ENCODE peak calls at places on chromosomes 12 and 14, in four cellular contexts. F, K, O and G are unnamed samples.

GRCh38 chr14:61280526-61281185 is 482 bp downstream of the TMEM30B start:
- DNase-seq in F (peak; percentile 56), K (peak; percentile 74), O (peak; percentile 48), G (no peak)

GRCh38 chr12:48954061-48954460 is 3.2 kb downstream of the ARF3 start:
- DNase-seq in F (no peak), K (no peak), O (no peak), G (no peak)

GRCh38 chr14:51394804-51395203 is 154.8 kb downstream of the TMX1 start:
- DNase-seq in F (no peak), K (no peak), O (no peak), G (no peak)

GRCh38 chr14:87581298-87581697 is 411.7 kb downstream of the GALC start:
- DNase-seq in F (no peak), K (no peak), O (no peak), G (no peak)

GRCh38 chr14:106010783-106011182 is 484.4 kb downstream of the TMEM121 start:
- DNase-seq in F (no peak), K (no peak), O (no peak), G (no peak)

GRCh38 chr12:5051913-5052312 is 8.2 kb downstream of the KCNA5 start:
- DNase-seq in F (no peak), K (no peak), O (no peak), G (no peak)

GRCh38 chr14:98906123-98906995 is 365.6 kb downstream of the BCL11B start:
- DNase-seq in F (no peak), K (no peak), O (no peak), G (no peak)

GRCh38 chr12:28568083-28568482 is 377.8 kb downstream of the CCDC91 start:
- DNase-seq in F (no peak), K (no peak), O (no peak), G (no peak)

GRCh38 chr12:121798807-121799174 is 5.0 kb upstream of the SETD1B start:
- DNase-seq in F (no peak), K (no peak), O (no peak), G (no peak)

GRCh38 chr14:49946320-49947141 is 53.6 kb downstream of the ARF6 start:
- DNase-seq in F (no peak), K (no peak), O (peak; percentile 52), G (no peak)

GRCh38 chr12:62933220-62933870 is 1.6 kb downstream of the PPM1H start:
- DNase-seq in F (no peak), K (peak; percentile 77), O (no peak), G (no peak)

GRCh38 chr14:63770187-63770807 is 42.4 kb upstream of the SGPP1 start:
- DNase-seq in F (no peak), K (no peak), O (peak; percentile 32), G (no peak)

GRCh38 chr12:26125451-26126339 is 858 bp upstream of the BHLHE41 start:
- DNase-seq in F (no peak), K (peak; percentile 87), O (no peak), G (no peak)

GRCh38 chr14:104732931-104733681 is 9.1 kb downstream of the ADSS1 start:
- DNase-seq in F (no peak), K (no peak), O (no peak), G (no peak)

GRCh38 chr12:112303004-112303403 is 79.2 kb downstream of the HECTD4 start:
- DNase-seq in F (no peak), K (no peak), O (peak; percentile 75), G (no peak)

GRCh38 chr12:119802472-119802871 is 74.6 kb downstream of the CIT start:
- DNase-seq in F (no peak), K (no peak), O (no peak), G (no peak)

GRCh38 chr14:69066396-69067171 is 86.3 kb downstream of the DCAF5 start:
- DNase-seq in F (no peak), K (no peak), O (no peak), G (no peak)

GRCh38 chr12:103540319-103540718 is 44.6 kb upstream of the C12orf42 start:
- DNase-seq in F (no peak), K (no peak), O (no peak), G (no peak)

GRCh38 chr12:116087962-116088361 is 189.5 kb downstream of the MED13L start:
- DNase-seq in F (no peak), K (no peak), O (no peak), G (no peak)

GRCh38 chr12:4910502-4911315 is 1.0 kb downstream of the KCNA1 start:
- DNase-seq in F (no peak), K (peak; percentile 59), O (no peak), G (no peak)